ENCODE peak calls at places on chromosomes 12 and 14, in ten cellular contexts. One of them, this sample, is unnamed.

GRCh38 chr12:69732088-69732487 is 6.6 kb upstream of the RAB3IP start:
- DNase-seq in MG63: no peak
- DNase-seq in H4: peak; percentile 15
- DNase-seq in T-helper 1 cell: no peak
- DNase-seq in heart right ventricle: no peak
- DNase-seq in AG08395: no peak
- DNase-seq in GM10248: no peak
- DNase-seq in ovary: no peak
- DNase-seq in DMS79 treated with DMSO at 0.1 percent for 48 hours: no peak
- DNase-seq in AG10803: no peak
- DNase-seq in this sample: no peak

GRCh38 chr14:103056322-103057027 is 874 bp downstream of the CDC42BPB start:
- DNase-seq in MG63: peak; percentile 82
- DNase-seq in H4: peak; percentile 64
- DNase-seq in T-helper 1 cell: no peak
- DNase-seq in heart right ventricle: peak; percentile 91
- DNase-seq in AG08395: peak; percentile 78
- DNase-seq in GM10248: no peak
- DNase-seq in ovary: peak; percentile 66
- DNase-seq in DMS79 treated with DMSO at 0.1 percent for 48 hours: peak; percentile 31
- DNase-seq in AG10803: peak; percentile 64
- DNase-seq in this sample: peak; percentile 22

GRCh38 chr12:109523504-109523903 is 46.1 kb downstream of the UBE3B start:
- DNase-seq in MG63: no peak
- DNase-seq in H4: no peak
- DNase-seq in T-helper 1 cell: no peak
- DNase-seq in heart right ventricle: no peak
- DNase-seq in AG08395: no peak
- DNase-seq in GM10248: no peak
- DNase-seq in ovary: no peak
- DNase-seq in DMS79 treated with DMSO at 0.1 percent for 48 hours: peak; percentile 40
- DNase-seq in AG10803: no peak
- DNase-seq in this sample: no peak

GRCh38 chr14:64040044-64040443 is 187.2 kb downstream of the SYNE2 start:
- DNase-seq in MG63: no peak
- DNase-seq in H4: no peak
- DNase-seq in T-helper 1 cell: no peak
- DNase-seq in heart right ventricle: no peak
- DNase-seq in AG08395: peak; percentile 11
- DNase-seq in GM10248: no peak
- DNase-seq in ovary: no peak
- DNase-seq in DMS79 treated with DMSO at 0.1 percent for 48 hours: no peak
- DNase-seq in AG10803: peak; percentile 23
- DNase-seq in this sample: no peak

GRCh38 chr12:51921017-51921725 is 13.9 kb downstream of the ACVRL1 start:
- DNase-seq in MG63: no peak
- DNase-seq in H4: no peak
- DNase-seq in T-helper 1 cell: no peak
- DNase-seq in heart right ventricle: no peak
- DNase-seq in AG08395: no peak
- DNase-seq in GM10248: no peak
- DNase-seq in ovary: no peak
- DNase-seq in DMS79 treated with DMSO at 0.1 percent for 48 hours: no peak
- DNase-seq in AG10803: no peak
- DNase-seq in this sample: no peak

GRCh38 chr12:125166046-125166445 is 100.8 kb downstream of the AACS start:
- DNase-seq in MG63: no peak
- DNase-seq in H4: no peak
- DNase-seq in T-helper 1 cell: no peak
- DNase-seq in heart right ventricle: no peak
- DNase-seq in AG08395: no peak
- DNase-seq in GM10248: no peak
- DNase-seq in ovary: no peak
- DNase-seq in DMS79 treated with DMSO at 0.1 percent for 48 hours: peak; percentile 82
- DNase-seq in AG10803: no peak
- DNase-seq in this sample: no peak

GRCh38 chr14:47675489-47676300 is at the start of gene MDGA2:
- DNase-seq in MG63: peak; percentile 42
- DNase-seq in H4: peak; percentile 19
- DNase-seq in T-helper 1 cell: no peak
- DNase-seq in heart right ventricle: no peak
- DNase-seq in AG08395: no peak
- DNase-seq in GM10248: peak; percentile 10
- DNase-seq in ovary: no peak
- DNase-seq in DMS79 treated with DMSO at 0.1 percent for 48 hours: no peak
- DNase-seq in AG10803: no peak
- DNase-seq in this sample: peak; percentile 65

GRCh38 chr14:104214411-104214810 is 76.0 kb downstream of the KIF26A start:
- DNase-seq in MG63: no peak
- DNase-seq in H4: no peak
- DNase-seq in T-helper 1 cell: no peak
- DNase-seq in heart right ventricle: no peak
- DNase-seq in AG08395: no peak
- DNase-seq in GM10248: no peak
- DNase-seq in ovary: no peak
- DNase-seq in DMS79 treated with DMSO at 0.1 percent for 48 hours: no peak
- DNase-seq in AG10803: no peak
- DNase-seq in this sample: no peak

GRCh38 chr12:27178723-27179398 is 65.2 kb upstream of the STK38L start:
- DNase-seq in MG63: no peak
- DNase-seq in H4: peak; percentile 71
- DNase-seq in T-helper 1 cell: no peak
- DNase-seq in heart right ventricle: no peak
- DNase-seq in AG08395: no peak
- DNase-seq in GM10248: no peak
- DNase-seq in ovary: no peak
- DNase-seq in DMS79 treated with DMSO at 0.1 percent for 48 hours: no peak
- DNase-seq in AG10803: peak; percentile 29
- DNase-seq in this sample: no peak

GRCh38 chr12:99911967-99912366 is 72.8 kb downstream of the ANKS1B start:
- DNase-seq in MG63: no peak
- DNase-seq in H4: peak; percentile 63
- DNase-seq in T-helper 1 cell: no peak
- DNase-seq in heart right ventricle: no peak
- DNase-seq in AG08395: peak; percentile 10
- DNase-seq in GM10248: peak; percentile 11
- DNase-seq in ovary: no peak
- DNase-seq in DMS79 treated with DMSO at 0.1 percent for 48 hours: no peak
- DNase-seq in AG10803: peak; percentile 5
- DNase-seq in this sample: no peak

GRCh38 chr12:105485321-105485910 is 154.9 kb downstream of the C12orf75 start:
- DNase-seq in MG63: no peak
- DNase-seq in H4: no peak
- DNase-seq in T-helper 1 cell: no peak
- DNase-seq in heart right ventricle: peak; percentile 37
- DNase-seq in AG08395: no peak
- DNase-seq in GM10248: no peak
- DNase-seq in ovary: peak; percentile 16
- DNase-seq in DMS79 treated with DMSO at 0.1 percent for 48 hours: no peak
- DNase-seq in AG10803: peak; percentile 86
- DNase-seq in this sample: no peak

GRCh38 chr14:70821916-70822705 is 12.8 kb upstream of the MAP3K9 start:
- DNase-seq in MG63: peak; percentile 63
- DNase-seq in H4: no peak
- DNase-seq in T-helper 1 cell: peak; percentile 47
- DNase-seq in heart right ventricle: peak; percentile 53
- DNase-seq in AG08395: peak; percentile 76
- DNase-seq in GM10248: peak; percentile 75
- DNase-seq in ovary: peak; percentile 59
- DNase-seq in DMS79 treated with DMSO at 0.1 percent for 48 hours: peak; percentile 42
- DNase-seq in AG10803: peak; percentile 48
- DNase-seq in this sample: peak; percentile 50

GRCh38 chr12:10497602-10498001 is 8.1 kb upstream of the EIF2S3B start:
- DNase-seq in MG63: peak; percentile 5
- DNase-seq in H4: peak; percentile 23
- DNase-seq in T-helper 1 cell: no peak
- DNase-seq in heart right ventricle: no peak
- DNase-seq in AG08395: no peak
- DNase-seq in GM10248: no peak
- DNase-seq in ovary: no peak
- DNase-seq in DMS79 treated with DMSO at 0.1 percent for 48 hours: no peak
- DNase-seq in AG10803: no peak
- DNase-seq in this sample: no peak

GRCh38 chr12:111219440-111219839 is 149.5 kb downstream of the PHETA1 start:
- DNase-seq in MG63: no peak
- DNase-seq in H4: no peak
- DNase-seq in T-helper 1 cell: no peak
- DNase-seq in heart right ventricle: no peak
- DNase-seq in AG08395: no peak
- DNase-seq in GM10248: no peak
- DNase-seq in ovary: no peak
- DNase-seq in DMS79 treated with DMSO at 0.1 percent for 48 hours: no peak
- DNase-seq in AG10803: no peak
- DNase-seq in this sample: no peak

GRCh38 chr12:62158416-62159360 is 101.5 kb upstream of the USP15 start:
- DNase-seq in MG63: no peak
- DNase-seq in H4: no peak
- DNase-seq in T-helper 1 cell: no peak
- DNase-seq in heart right ventricle: no peak
- DNase-seq in AG08395: no peak
- DNase-seq in GM10248: no peak
- DNase-seq in ovary: no peak
- DNase-seq in DMS79 treated with DMSO at 0.1 percent for 48 hours: no peak
- DNase-seq in AG10803: no peak
- DNase-seq in this sample: no peak

GRCh38 chr12:52517005-52517835 is 3.0 kb downstream of the KRT5 start:
- DNase-seq in MG63: no peak
- DNase-seq in H4: no peak
- DNase-seq in T-helper 1 cell: no peak
- DNase-seq in heart right ventricle: no peak
- DNase-seq in AG08395: no peak
- DNase-seq in GM10248: no peak
- DNase-seq in ovary: no peak
- DNase-seq in DMS79 treated with DMSO at 0.1 percent for 48 hours: no peak
- DNase-seq in AG10803: no peak
- DNase-seq in this sample: no peak

GRCh38 chr14:102500190-102500661 is 9.3 kb downstream of the ANKRD9 start:
- DNase-seq in MG63: peak; percentile 24
- DNase-seq in H4: peak; percentile 55
- DNase-seq in T-helper 1 cell: no peak
- DNase-seq in heart right ventricle: peak; percentile 80
- DNase-seq in AG08395: peak; percentile 82
- DNase-seq in GM10248: no peak
- DNase-seq in ovary: no peak
- DNase-seq in DMS79 treated with DMSO at 0.1 percent for 48 hours: no peak
- DNase-seq in AG10803: peak; percentile 86
- DNase-seq in this sample: no peak

GRCh38 chr14:94158239-94158888 is 15.8 kb upstream of the PPP4R4 start:
- DNase-seq in MG63: no peak
- DNase-seq in H4: no peak
- DNase-seq in T-helper 1 cell: no peak
- DNase-seq in heart right ventricle: no peak
- DNase-seq in AG08395: no peak
- DNase-seq in GM10248: no peak
- DNase-seq in ovary: no peak
- DNase-seq in DMS79 treated with DMSO at 0.1 percent for 48 hours: no peak
- DNase-seq in AG10803: no peak
- DNase-seq in this sample: no peak

GRCh38 chr12:126747530-126748149 is 1519.3 kb upstream of the TMEM132C start:
- DNase-seq in MG63: peak; percentile 53
- DNase-seq in H4: peak; percentile 50
- DNase-seq in T-helper 1 cell: peak; percentile 32
- DNase-seq in heart right ventricle: peak; percentile 17
- DNase-seq in AG08395: peak; percentile 55
- DNase-seq in GM10248: peak; percentile 27
- DNase-seq in ovary: no peak
- DNase-seq in DMS79 treated with DMSO at 0.1 percent for 48 hours: no peak
- DNase-seq in AG10803: peak; percentile 12
- DNase-seq in this sample: peak; percentile 6

GRCh38 chr12:27305673-27306504 is 26.7 kb upstream of the BMAL2 start:
- DNase-seq in MG63: no peak
- DNase-seq in H4: no peak
- DNase-seq in T-helper 1 cell: no peak
- DNase-seq in heart right ventricle: no peak
- DNase-seq in AG08395: peak; percentile 30
- DNase-seq in GM10248: no peak
- DNase-seq in ovary: no peak
- DNase-seq in DMS79 treated with DMSO at 0.1 percent for 48 hours: peak; percentile 49
- DNase-seq in AG10803: peak; percentile 60
- DNase-seq in this sample: peak; percentile 69

GRCh38 chr12:84910549-84911241 is 1.9 kb downstream of the SLC6A15 start:
- DNase-seq in MG63: peak; percentile 15
- DNase-seq in H4: peak; percentile 48
- DNase-seq in T-helper 1 cell: no peak
- DNase-seq in heart right ventricle: no peak
- DNase-seq in AG08395: no peak
- DNase-seq in GM10248: no peak
- DNase-seq in ovary: no peak
- DNase-seq in DMS79 treated with DMSO at 0.1 percent for 48 hours: no peak
- DNase-seq in AG10803: peak; percentile 16
- DNase-seq in this sample: peak; percentile 39

GRCh38 chr12:32549675-32550079 is 129.4 kb upstream of the DNM1L start:
- DNase-seq in MG63: no peak
- DNase-seq in H4: no peak
- DNase-seq in T-helper 1 cell: no peak
- DNase-seq in heart right ventricle: no peak
- DNase-seq in AG08395: peak; percentile 60
- DNase-seq in GM10248: no peak
- DNase-seq in ovary: no peak
- DNase-seq in DMS79 treated with DMSO at 0.1 percent for 48 hours: no peak
- DNase-seq in AG10803: peak; percentile 89
- DNase-seq in this sample: no peak

GRCh38 chr12:68092976-68093375 is 66.6 kb downstream of the IFNG start:
- DNase-seq in MG63: no peak
- DNase-seq in H4: no peak
- DNase-seq in T-helper 1 cell: no peak
- DNase-seq in heart right ventricle: no peak
- DNase-seq in AG08395: no peak
- DNase-seq in GM10248: no peak
- DNase-seq in ovary: no peak
- DNase-seq in DMS79 treated with DMSO at 0.1 percent for 48 hours: no peak
- DNase-seq in AG10803: no peak
- DNase-seq in this sample: no peak

GRCh38 chr12:48061943-48062719 is 43.7 kb downstream of the SENP1 start:
- DNase-seq in MG63: no peak
- DNase-seq in H4: no peak
- DNase-seq in T-helper 1 cell: no peak
- DNase-seq in heart right ventricle: no peak
- DNase-seq in AG08395: no peak
- DNase-seq in GM10248: no peak
- DNase-seq in ovary: no peak
- DNase-seq in DMS79 treated with DMSO at 0.1 percent for 48 hours: no peak
- DNase-seq in AG10803: no peak
- DNase-seq in this sample: no peak

GRCh38 chr12:25992026-25992782 is 33.7 kb downstream of the RASSF8 start:
- DNase-seq in MG63: no peak
- DNase-seq in H4: no peak
- DNase-seq in T-helper 1 cell: no peak
- DNase-seq in heart right ventricle: no peak
- DNase-seq in AG08395: no peak
- DNase-seq in GM10248: no peak
- DNase-seq in ovary: no peak
- DNase-seq in DMS79 treated with DMSO at 0.1 percent for 48 hours: peak; percentile 13
- DNase-seq in AG10803: no peak
- DNase-seq in this sample: peak; percentile 36

GRCh38 chr14:96192975-96193805 is 11.4 kb upstream of the BDKRB2 start:
- DNase-seq in MG63: no peak
- DNase-seq in H4: no peak
- DNase-seq in T-helper 1 cell: no peak
- DNase-seq in heart right ventricle: no peak
- DNase-seq in AG08395: no peak
- DNase-seq in GM10248: no peak
- DNase-seq in ovary: no peak
- DNase-seq in DMS79 treated with DMSO at 0.1 percent for 48 hours: no peak
- DNase-seq in AG10803: no peak
- DNase-seq in this sample: no peak

GRCh38 chr14:19823765-19824164 is 20.2 kb downstream of the OR4N2 start:
- DNase-seq in MG63: peak; percentile 73
- DNase-seq in H4: peak; percentile 53
- DNase-seq in T-helper 1 cell: no peak
- DNase-seq in heart right ventricle: no peak
- DNase-seq in AG08395: peak; percentile 2
- DNase-seq in GM10248: no peak
- DNase-seq in ovary: no peak
- DNase-seq in DMS79 treated with DMSO at 0.1 percent for 48 hours: no peak
- DNase-seq in AG10803: no peak
- DNase-seq in this sample: no peak

GRCh38 chr12:56029666-56030293 is 8.9 kb downstream of the IKZF4 start:
- DNase-seq in MG63: peak; percentile 43
- DNase-seq in H4: no peak
- DNase-seq in T-helper 1 cell: peak; percentile 42
- DNase-seq in heart right ventricle: peak; percentile 28
- DNase-seq in AG08395: peak; percentile 77
- DNase-seq in GM10248: peak; percentile 64
- DNase-seq in ovary: peak; percentile 44
- DNase-seq in DMS79 treated with DMSO at 0.1 percent for 48 hours: no peak
- DNase-seq in AG10803: peak; percentile 68
- DNase-seq in this sample: peak; percentile 4

This sample was measured in NCI-H1105 treated with DMSO at 0.1 percent for 48 hours.